ENCODE peak calls at places on chromosomes 7 and 10, in eight cellular contexts. J is RWPE1; D is astrocyte of the spinal cord; T is LoVo; H is stimulated activated CD8-positive, alpha-beta memory T cell treated with anti-CD3 and anti-CD28 coated beads, Interleukin-2, amount 100 ng/mL, for 1 hour; F is GM13977; G is psoas muscle; E is mesothelial cell of epicardium. M is an unnamed sample.
A peak's percentile ranks its signal among the peaks of the same experiment; 100 is the strongest.

GRCh38 chr7:100544386-100544785 is 5.4 kb downstream of the AGFG2 start:
- DNase-seq in J (no peak), D (no peak), T (no peak), H (no peak), F (no peak), G (no peak), E (no peak), M (no peak)

GRCh38 chr7:155860840-155861479 is 48.7 kb upstream of the SHH start:
- DNase-seq in J (peak; percentile 71), D (peak; percentile 52), T (peak; percentile 43), H (no peak), F (no peak), G (peak; percentile 45), E (no peak), M (no peak)

GRCh38 chr7:33743594-33743993 is 161.7 kb upstream of the BMPER start:
- DNase-seq in J (peak; percentile 87), D (peak; percentile 66), T (no peak), H (no peak), F (no peak), G (no peak), E (no peak), M (no peak)

GRCh38 chr7:25454562-25455031 is 226.3 kb upstream of the NPVF start:
- DNase-seq in J (no peak), D (no peak), T (no peak), H (no peak), F (no peak), G (peak; percentile 17), E (no peak), M (no peak)

GRCh38 chr7:158261362-158262235 is 326.0 kb downstream of the PTPRN2 start:
- DNase-seq in J (no peak), D (no peak), T (no peak), H (no peak), F (no peak), G (no peak), E (no peak), M (no peak)

GRCh38 chr10:49499305-49499851 is 39.5 kb downstream of the ERCC6 start:
- DNase-seq in J (no peak), D (no peak), T (peak; percentile 46), H (no peak), F (no peak), G (no peak), E (no peak), M (no peak)

GRCh38 chr10:96657385-96657784 is 62.9 kb downstream of the PIK3AP1 start:
- DNase-seq in J (no peak), D (no peak), T (no peak), H (no peak), F (no peak), G (no peak), E (no peak), M (no peak)

GRCh38 chr10:94002156-94002555 is 8.4 kb downstream of the PLCE1 start:
- DNase-seq in J (peak; percentile 36), D (no peak), T (no peak), H (no peak), F (no peak), G (peak; percentile 66), E (no peak), M (no peak)

GRCh38 chr10:131689954-131690669 is 210.7 kb upstream of the PPP2R2D start:
- DNase-seq in J (no peak), D (no peak), T (no peak), H (no peak), F (no peak), G (no peak), E (no peak), M (no peak)

GRCh38 chr7:152459724-152460251 is 24.0 kb upstream of the KMT2C start:
- DNase-seq in J (no peak), D (no peak), T (no peak), H (no peak), F (no peak), G (no peak), E (no peak), M (no peak)

GRCh38 chr10:137606-138005 is 2.4 kb downstream of the ZMYND11 start:
- DNase-seq in J (peak; percentile 29), D (peak; percentile 53), T (no peak), H (no peak), F (no peak), G (no peak), E (no peak), M (no peak)

GRCh38 chr7:50264908-50265307 is 39.6 kb upstream of the IKZF1 start:
- DNase-seq in J (no peak), D (no peak), T (no peak), H (no peak), F (no peak), G (no peak), E (no peak), M (no peak)

GRCh38 chr10:110398419-110399162 is 93.9 kb upstream of the SMNDC1 start:
- DNase-seq in J (peak; percentile 100), D (peak; percentile 90), T (peak; percentile 96), H (no peak), F (no peak), G (peak; percentile 52), E (no peak), M (no peak)

GRCh38 chr10:114715171-114715670 is 57.1 kb upstream of the ABLIM1 start:
- DNase-seq in J (no peak), D (peak; percentile 77), T (no peak), H (no peak), F (no peak), G (no peak), E (no peak), M (no peak)

GRCh38 chr7:7422641-7423040 is 113.0 kb downstream of the COL28A1 start:
- DNase-seq in J (no peak), D (no peak), T (no peak), H (no peak), F (no peak), G (no peak), E (no peak), M (no peak)

GRCh38 chr7:132933076-132933466 is 148.8 kb downstream of the CHCHD3 start:
- DNase-seq in J (peak; percentile 3), D (peak; percentile 37), T (no peak), H (no peak), F (no peak), G (no peak), E (no peak), M (no peak)

GRCh38 chr7:105602325-105603305 is 21.3 kb upstream of the EFCAB10 start:
- DNase-seq in J (no peak), D (no peak), T (no peak), H (no peak), F (no peak), G (no peak), E (no peak), M (no peak)

GRCh38 chr10:84546609-84547008 is 218.2 kb downstream of the CCSER2 start:
- DNase-seq in J (no peak), D (no peak), T (no peak), H (no peak), F (no peak), G (no peak), E (no peak), M (no peak)

GRCh38 chr10:6583447-6583846 is 3.4 kb upstream of the PRKCQ start:
- DNase-seq in J (no peak), D (no peak), T (no peak), H (peak; percentile 59), F (no peak), G (no peak), E (no peak), M (no peak)

GRCh38 chr10:131239926-131240325 is 71.6 kb downstream of the TCERG1L start:
- DNase-seq in J (no peak), D (no peak), T (no peak), H (no peak), F (no peak), G (no peak), E (no peak), M (no peak)

GRCh38 chr10:121459765-121460453 is 138.3 kb downstream of the FGFR2 start:
- DNase-seq in J (no peak), D (peak; percentile 71), T (no peak), H (no peak), F (no peak), G (no peak), E (no peak), M (no peak)

GRCh38 chr10:14421941-14422340 is 91.2 kb upstream of the FRMD4A start:
- DNase-seq in J (no peak), D (no peak), T (no peak), H (no peak), F (no peak), G (no peak), E (no peak), M (no peak)

GRCh38 chr7:78151229-78151628 is 352.7 kb downstream of the PHTF2 start:
- DNase-seq in J (no peak), D (peak; percentile 82), T (no peak), H (no peak), F (no peak), G (no peak), E (no peak), M (no peak)

GRCh38 chr7:91892821-91893340 is 12.4 kb upstream of the MTERF1 start:
- DNase-seq in J (peak; percentile 35), D (peak; percentile 54), T (peak; percentile 63), H (no peak), F (no peak), G (no peak), E (no peak), M (no peak)

GRCh38 chr10:53090725-53091124 is 318.1 kb upstream of the MBL2 start:
- DNase-seq in J (no peak), D (no peak), T (no peak), H (no peak), F (no peak), G (no peak), E (no peak), M (no peak)

GRCh38 chr7:45689011-45689796 is 115.0 kb downstream of the ADCY1 start:
- DNase-seq in J (peak; percentile 21), D (peak; percentile 75), T (no peak), H (no peak), F (no peak), G (no peak), E (no peak), M (no peak)

GRCh38 chr7:5001911-5002310 is 42.9 kb upstream of the MMD2 start:
- DNase-seq in J (no peak), D (no peak), T (no peak), H (no peak), F (no peak), G (no peak), E (no peak), M (no peak)

GRCh38 chr10:103193820-103194529 is 903 bp upstream of the NT5C2 start:
- DNase-seq in J (peak; percentile 34), D (peak; percentile 71), T (peak; percentile 41), H (no peak), F (no peak), G (no peak), E (no peak), M (no peak)

GRCh38 chr7:30933124-30933893 is 21.7 kb downstream of the AQP1 start:
- DNase-seq in J (no peak), D (no peak), T (no peak), H (no peak), F (no peak), G (no peak), E (no peak), M (no peak)

GRCh38 chr10:48659790-48660189 is 24.9 kb upstream of the WDFY4 start:
- DNase-seq in J (no peak), D (peak; percentile 27), T (no peak), H (no peak), F (no peak), G (no peak), E (no peak), M (no peak)

GRCh38 chr7:151761256-151761655 is 115.7 kb downstream of the PRKAG2 start:
- DNase-seq in J (peak; percentile 38), D (no peak), T (peak; percentile 48), H (no peak), F (no peak), G (no peak), E (no peak), M (no peak)

GRCh38 chr10:82252081-82252480 is 377.1 kb downstream of the NRG3 start:
- DNase-seq in J (no peak), D (no peak), T (no peak), H (no peak), F (no peak), G (no peak), E (no peak), M (no peak)

GRCh38 chr10:31929986-31930675 is 1.5 kb upstream of the ARHGAP12 start:
- DNase-seq in J (no peak), D (peak; percentile 17), T (no peak), H (no peak), F (peak; percentile 18), G (no peak), E (no peak), M (no peak)

GRCh38 chr10:36802523-36803153 is 322.8 kb upstream of the ANKRD30A start:
- DNase-seq in J (no peak), D (peak; percentile 64), T (no peak), H (no peak), F (no peak), G (no peak), E (no peak), M (no peak)